ENCODE peak calls at places on chromosome 20, in ten cellular contexts. M is uterus; Y is activated CD8-positive, alpha-beta T cell treated with anti-CD3 and anti-CD28 coated beads for 36 hours; S is B cell; V is IMR-90; H is Calu3; L is A673; O is neural crest cell; U is hepatocyte; I is NB4. E is an unnamed sample.

GRCh38 chr20:16072220-16072619 is 501.0 kb downstream of the KIF16B start:
- DNase-seq in M (no peak), Y (no peak), S (no peak), V (no peak), H (no peak), L (no peak), O (no peak), U (no peak), I (no peak), E (no peak)

GRCh38 chr20:11718474-11719094 is 199.1 kb upstream of the BTBD3 start:
- DNase-seq in M (no peak), Y (no peak), S (no peak), V (no peak), H (no peak), L (no peak), O (no peak), U (no peak), I (no peak), E (no peak)

GRCh38 chr20:52382931-52383330 is 191.4 kb upstream of the ZFP64 start:
- DNase-seq in M (no peak), Y (no peak), S (no peak), V (no peak), H (no peak), L (no peak), O (no peak), U (no peak), I (no peak), E (no peak)

GRCh38 chr20:25356294-25356933 is 34.2 kb downstream of the ABHD12 start:
- DNase-seq in M (no peak), Y (no peak), S (no peak), V (no peak), H (no peak), L (no peak), O (no peak), U (no peak), I (no peak), E (no peak)

GRCh38 chr20:58073945-58074920 is 154.2 kb downstream of the ANKRD60 start:
- DNase-seq in M (no peak), Y (no peak), S (no peak), V (no peak), H (no peak), L (no peak), O (no peak), U (no peak), I (no peak), E (peak; percentile 58)

GRCh38 chr20:47578543-47578942 is 76.9 kb downstream of the NCOA3 start:
- DNase-seq in M (peak; percentile 49), Y (no peak), S (no peak), V (no peak), H (no peak), L (no peak), O (no peak), U (no peak), I (no peak), E (peak; percentile 19)

GRCh38 chr20:16538779-16539178 is 34.5 kb downstream of the KIF16B start:
- DNase-seq in M (no peak), Y (no peak), S (no peak), V (no peak), H (no peak), L (no peak), O (no peak), U (no peak), I (no peak), E (no peak)

GRCh38 chr20:32564921-32565734 is 20.0 kb downstream of the NOL4L start:
- DNase-seq in M (no peak), Y (no peak), S (no peak), V (no peak), H (no peak), L (no peak), O (no peak), U (no peak), I (peak; percentile 34), E (no peak)

GRCh38 chr20:44079291-44079690 is 107.7 kb downstream of the JPH2 start:
- DNase-seq in M (no peak), Y (no peak), S (no peak), V (no peak), H (no peak), L (no peak), O (no peak), U (no peak), I (peak; percentile 21), E (peak; percentile 21)

GRCh38 chr20:36407196-36407733 is 101.1 kb downstream of the DLGAP4 start:
- DNase-seq in M (no peak), Y (no peak), S (no peak), V (peak; percentile 24), H (no peak), L (no peak), O (no peak), U (no peak), I (peak; percentile 32), E (peak; percentile 85)

GRCh38 chr20:32019156-32019510 is 8.9 kb downstream of the CCM2L start:
- DNase-seq in M (no peak), Y (no peak), S (no peak), V (no peak), H (peak; percentile 61), L (no peak), O (peak; percentile 48), U (peak; percentile 72), I (no peak), E (no peak)

GRCh38 chr20:17518339-17519052 is 12.7 kb downstream of the BFSP1 start:
- DNase-seq in M (no peak), Y (no peak), S (no peak), V (no peak), H (no peak), L (no peak), O (no peak), U (no peak), I (peak; percentile 34), E (peak; percentile 49)

GRCh38 chr20:47256665-47257236 is 99.7 kb downstream of the ZMYND8 start:
- DNase-seq in M (no peak), Y (no peak), S (no peak), V (peak; percentile 81), H (no peak), L (peak; percentile 36), O (no peak), U (no peak), I (no peak), E (peak; percentile 60)

GRCh38 chr20:955111-955510 is 39.0 kb upstream of the ANGPT4 start:
- DNase-seq in M (no peak), Y (no peak), S (no peak), V (no peak), H (no peak), L (no peak), O (no peak), U (no peak), I (no peak), E (no peak)

GRCh38 chr20:952196-952795 is 36.2 kb upstream of the ANGPT4 start:
- DNase-seq in M (no peak), Y (no peak), S (no peak), V (no peak), H (no peak), L (no peak), O (no peak), U (no peak), I (peak; percentile 39), E (no peak)

GRCh38 chr20:951384-952169 is 35.4 kb upstream of the ANGPT4 start:
- DNase-seq in M (no peak), Y (no peak), S (no peak), V (no peak), H (no peak), L (no peak), O (no peak), U (no peak), I (no peak), E (no peak)

GRCh38 chr20:955656-956055 is 39.5 kb upstream of the ANGPT4 start:
- DNase-seq in M (no peak), Y (no peak), S (no peak), V (no peak), H (no peak), L (no peak), O (no peak), U (no peak), I (no peak), E (no peak)

GRCh38 chr20:953742-954141 is 37.6 kb upstream of the ANGPT4 start:
- DNase-seq in M (no peak), Y (no peak), S (no peak), V (no peak), H (no peak), L (peak; percentile 40), O (no peak), U (no peak), I (peak; percentile 16), E (peak; percentile 5)
- TF ChIP-seq CTCF in M (no peak), Y (no peak), S (no peak), V (peak; percentile 41), H (no peak), L (peak; percentile 38), O (peak; percentile 40), U (peak; percentile 8), I (peak; percentile 24), E (peak; percentile 27)

GRCh38 chr20:2688041-2688591 is 4.5 kb upstream of the EBF4 start:
- DNase-seq in M (no peak), Y (peak; percentile 94), S (peak; percentile 53), V (peak; percentile 29), H (no peak), L (peak; percentile 79), O (peak; percentile 53), U (peak; percentile 76), I (peak; percentile 95), E (peak; percentile 28)
- TF ChIP-seq CTCF in M (peak; percentile 27), Y (peak; percentile 94), S (peak; percentile 50), V (peak; percentile 68), H (no peak), L (peak; percentile 96), O (peak; percentile 72), U (peak; percentile 76), I (peak; percentile 95), E (peak; percentile 46)

GRCh38 chr20:63782051-63782471 is 42.5 kb downstream of the SLC2A4RG start:
- DNase-seq in M (no peak), Y (peak; percentile 80), S (peak; percentile 65), V (no peak), H (no peak), L (peak; percentile 39), O (no peak), U (no peak), I (no peak), E (no peak)
- TF ChIP-seq CTCF in M (no peak), Y (peak; percentile 41), S (no peak), V (no peak), H (no peak), L (peak; percentile 29), O (no peak), U (no peak), I (no peak), E (no peak)

GRCh38 chr20:19589731-19590362 is 168.2 kb upstream of the RIN2 start:
- DNase-seq in M (no peak), Y (no peak), S (no peak), V (no peak), H (no peak), L (peak; percentile 95), O (no peak), U (no peak), I (no peak), E (no peak)

GRCh38 chr20:19583532-19584175 is 174.4 kb upstream of the RIN2 start:
- DNase-seq in M (peak; percentile 63), Y (peak; percentile 74), S (no peak), V (peak; percentile 5), H (peak; percentile 9), L (peak; percentile 85), O (peak; percentile 85), U (peak; percentile 85), I (peak; percentile 80), E (peak; percentile 34)

GRCh38 chr20:19590382-19590781 is 167.7 kb upstream of the RIN2 start:
- DNase-seq in M (no peak), Y (no peak), S (no peak), V (no peak), H (no peak), L (no peak), O (no peak), U (no peak), I (no peak), E (no peak)

GRCh38 chr20:19593762-19594161 is 164.3 kb upstream of the RIN2 start:
- DNase-seq in M (no peak), Y (no peak), S (no peak), V (no peak), H (no peak), L (no peak), O (no peak), U (no peak), I (no peak), E (no peak)

GRCh38 chr20:19588731-19589130 is 169.3 kb upstream of the RIN2 start:
- DNase-seq in M (peak; percentile 54), Y (no peak), S (no peak), V (no peak), H (no peak), L (peak; percentile 59), O (no peak), U (peak; percentile 16), I (no peak), E (no peak)
- TF ChIP-seq CTCF in M (no peak), Y (no peak), S (no peak), V (no peak), H (no peak), L (peak; percentile 26), O (no peak), U (no peak), I (no peak), E (no peak)

E was measured in fibroblast of mammary gland.